ENCODE peak calls at places on chromosomes 12 and 14, in nine cellular contexts. K is fibroblast of pulmonary artery; R is H4; D is WTC11; E is kidney tubule cell; A is NCI-H1417; S is activated T-helper 1 cell treated with anti-CD3 and anti-CD28 coated beads, Interleukin-2, amount 50 U/mL, for 16 hours; O is COR-L47; M is GF-D8. P is an unnamed sample.

GRCh38 chr12:79451988-79452387 is 238.8 kb downstream of the PAWR start:
- DNase-seq in K (peak; percentile 90), R (peak; percentile 85), D (no peak), E (peak; percentile 93), A (no peak), S (no peak), O (no peak), M (no peak), P (no peak)

GRCh38 chr12:6635856-6636521 is at the start of gene LPAR5:
- DNase-seq in K (no peak), R (no peak), D (peak; percentile 52), E (peak; percentile 53), A (no peak), S (no peak), O (no peak), M (peak; percentile 38), P (no peak)

GRCh38 chr14:61569783-61570182 is 125.5 kb upstream of the HIF1A start:
- DNase-seq in K (peak; percentile 99), R (peak; percentile 95), D (no peak), E (peak; percentile 86), A (no peak), S (no peak), O (no peak), M (peak; percentile 75), P (no peak)

GRCh38 chr12:106774808-106775524 is 484 bp downstream of the RIC8B start:
- DNase-seq in K (no peak), R (peak; percentile 19), D (no peak), E (no peak), A (peak; percentile 92), S (no peak), O (peak; percentile 64), M (no peak), P (no peak)

GRCh38 chr14:96100171-96101064 is 61.3 kb downstream of the C14orf132 start:
- DNase-seq in K (peak; percentile 86), R (peak; percentile 76), D (peak; percentile 92), E (peak; percentile 80), A (peak; percentile 69), S (peak; percentile 35), O (peak; percentile 86), M (no peak), P (peak; percentile 19)

GRCh38 chr12:47846294-47846996 is 26.7 kb upstream of the HDAC7 start:
- DNase-seq in K (no peak), R (no peak), D (no peak), E (no peak), A (no peak), S (no peak), O (no peak), M (no peak), P (no peak)

GRCh38 chr14:102560436-102561261 is 31.8 kb upstream of the RCOR1 start:
- DNase-seq in K (no peak), R (no peak), D (no peak), E (no peak), A (no peak), S (no peak), O (no peak), M (no peak), P (no peak)

GRCh38 chr14:55220230-55220629 is 28.8 kb upstream of the DLGAP5 start:
- DNase-seq in K (no peak), R (no peak), D (no peak), E (peak; percentile 32), A (no peak), S (no peak), O (no peak), M (no peak), P (no peak)

GRCh38 chr14:34461334-34462131 is 507 bp downstream of the SPTSSA start:
- DNase-seq in K (peak; percentile 51), R (peak; percentile 37), D (peak; percentile 59), E (peak; percentile 71), A (peak; percentile 75), S (no peak), O (peak; percentile 43), M (peak; percentile 7), P (no peak)

GRCh38 chr12:26691234-26691970 is 141.6 kb downstream of the ITPR2 start:
- DNase-seq in K (peak; percentile 96), R (peak; percentile 93), D (peak; percentile 40), E (peak; percentile 98), A (peak; percentile 61), S (no peak), O (no peak), M (no peak), P (no peak)

GRCh38 chr12:14261861-14262260 is 103.6 kb upstream of the ATF7IP start:
- DNase-seq in K (no peak), R (no peak), D (no peak), E (no peak), A (no peak), S (no peak), O (no peak), M (no peak), P (no peak)

GRCh38 chr14:93107383-93107782 is 8.3 kb downstream of the ITPK1 start:
- DNase-seq in K (no peak), R (no peak), D (no peak), E (no peak), A (peak; percentile 37), S (no peak), O (no peak), M (no peak), P (no peak)

GRCh38 chr14:35855886-35856481 is 29.8 kb downstream of the BRMS1L start:
- DNase-seq in K (no peak), R (no peak), D (no peak), E (no peak), A (peak; percentile 21), S (no peak), O (peak; percentile 14), M (no peak), P (peak; percentile 69)

GRCh38 chr12:6827437-6827894 is 741 bp upstream of the P3H3 start:
- DNase-seq in K (peak; percentile 80), R (peak; percentile 88), D (peak; percentile 89), E (peak; percentile 64), A (peak; percentile 87), S (no peak), O (peak; percentile 54), M (peak; percentile 22), P (no peak)

GRCh38 chr12:116166306-116166705 is 111.2 kb downstream of the MED13L start:
- DNase-seq in K (peak; percentile 31), R (no peak), D (no peak), E (no peak), A (no peak), S (no peak), O (no peak), M (no peak), P (no peak)

GRCh38 chr12:124369901-124370378 is 75.0 kb downstream of the RFLNA start:
- DNase-seq in K (no peak), R (no peak), D (no peak), E (no peak), A (no peak), S (no peak), O (no peak), M (no peak), P (no peak)

GRCh38 chr12:65121049-65121955 is at the start of gene WIF1:
- DNase-seq in K (peak; percentile 1), R (no peak), D (peak; percentile 76), E (peak; percentile 29), A (peak; percentile 77), S (no peak), O (no peak), M (no peak), P (no peak)

GRCh38 chr12:116024769-116025168 is 252.7 kb downstream of the MED13L start:
- DNase-seq in K (no peak), R (no peak), D (no peak), E (no peak), A (no peak), S (no peak), O (no peak), M (no peak), P (no peak)

GRCh38 chr12:104215638-104216297 is at the start of gene TXNRD1:
- DNase-seq in K (peak; percentile 83), R (no peak), D (peak; percentile 87), E (peak; percentile 89), A (no peak), S (peak; percentile 74), O (no peak), M (peak; percentile 38), P (peak; percentile 26)

GRCh38 chr12:20006856-20007255 is 361.5 kb upstream of the PDE3A start:
- DNase-seq in K (no peak), R (no peak), D (no peak), E (no peak), A (no peak), S (no peak), O (no peak), M (no peak), P (no peak)

GRCh38 chr12:32568241-32568640 is 110.9 kb upstream of the DNM1L start:
- DNase-seq in K (peak; percentile 88), R (peak; percentile 16), D (no peak), E (peak; percentile 89), A (peak; percentile 18), S (no peak), O (peak; percentile 11), M (no peak), P (no peak)

GRCh38 chr14:90696728-90697127 is 119.5 kb downstream of the TTC7B start:
- DNase-seq in K (no peak), R (no peak), D (no peak), E (no peak), A (no peak), S (no peak), O (no peak), M (no peak), P (no peak)

GRCh38 chr12:56988207-56988739 is 18.1 kb downstream of the ZBTB39 start:
- DNase-seq in K (peak; percentile 39), R (no peak), D (no peak), E (no peak), A (no peak), S (no peak), O (no peak), M (peak; percentile 56), P (no peak)

GRCh38 chr12:15364221-15365170 is 42.2 kb downstream of the PTPRO start:
- DNase-seq in K (peak; percentile 34), R (no peak), D (no peak), E (no peak), A (peak; percentile 11), S (no peak), O (peak; percentile 37), M (no peak), P (no peak)

GRCh38 chr12:118841588-118841987 is 139.8 kb upstream of the SRRM4 start:
- DNase-seq in K (no peak), R (no peak), D (no peak), E (no peak), A (no peak), S (no peak), O (no peak), M (no peak), P (no peak)

GRCh38 chr14:60915781-60916180 is 65.1 kb downstream of the TRMT5 start:
- DNase-seq in K (no peak), R (no peak), D (no peak), E (no peak), A (no peak), S (no peak), O (no peak), M (no peak), P (no peak)

GRCh38 chr12:124480469-124481256 is 86.7 kb downstream of the NCOR2 start:
- DNase-seq in K (peak; percentile 69), R (peak; percentile 93), D (no peak), E (peak; percentile 92), A (peak; percentile 72), S (no peak), O (peak; percentile 30), M (no peak), P (peak; percentile 83)

GRCh38 chr12:46493352-46494209 is 121.0 kb upstream of the SLC38A2 start:
- DNase-seq in K (no peak), R (no peak), D (no peak), E (no peak), A (no peak), S (no peak), O (no peak), M (no peak), P (no peak)

GRCh38 chr14:104115691-104116543 is 22.5 kb upstream of the KIF26A start:
- DNase-seq in K (no peak), R (no peak), D (peak; percentile 24), E (peak; percentile 34), A (no peak), S (no peak), O (no peak), M (no peak), P (no peak)

GRCh38 chr12:107404981-107405380 is 280.6 kb upstream of the PWP1 start:
- DNase-seq in K (peak; percentile 43), R (peak; percentile 72), D (peak; percentile 22), E (peak; percentile 71), A (no peak), S (no peak), O (peak; percentile 36), M (no peak), P (no peak)

GRCh38 chr14:100271247-100271939 is 32.4 kb downstream of the YY1 start:
- DNase-seq in K (peak; percentile 40), R (no peak), D (no peak), E (peak; percentile 26), A (no peak), S (no peak), O (peak; percentile 13), M (no peak), P (no peak)